ENCODE peak calls at places on chromosomes 2 and 18, in four cellular contexts. B is LoVo, F is fibroblast of pulmonary artery, A is DMS79. R is an unnamed sample.
A peak's percentile ranks its signal among the peaks of the same experiment; 100 is the strongest.

GRCh38 chr2:105765415-105766299 is 20.9 kb downstream of the NCK2 start:
- DNase-seq in B (no peak), F (no peak), A (no peak), R (no peak)

GRCh38 chr2:69863310-69863709 is 30.4 kb upstream of the SNRNP27 start:
- DNase-seq in B (no peak), F (no peak), A (no peak), R (no peak)

GRCh38 chr2:16739778-16740581 is 74.3 kb upstream of the CYRIA start:
- DNase-seq in B (peak; percentile 16), F (no peak), A (no peak), R (no peak)

GRCh38 chr2:57877811-57878572 is 168.6 kb upstream of the VRK2 start:
- DNase-seq in B (peak; percentile 71), F (no peak), A (peak; percentile 75), R (no peak)

GRCh38 chr2:31246184-31246852 is 12.4 kb downstream of the EHD3 start:
- DNase-seq in B (no peak), F (no peak), A (no peak), R (no peak)

GRCh38 chr2:15471606-15472005 is 89.5 kb downstream of the NBAS start:
- DNase-seq in B (no peak), F (no peak), A (no peak), R (peak; percentile 13)

GRCh38 chr2:40332096-40332826 is 119.6 kb downstream of the SLC8A1 start:
- DNase-seq in B (peak; percentile 6), F (peak; percentile 67), A (no peak), R (no peak)

GRCh38 chr2:142721015-142721414 is 156.4 kb upstream of the KYNU start:
- DNase-seq in B (no peak), F (no peak), A (no peak), R (no peak)

GRCh38 chr2:237427807-237428506 is 14.0 kb upstream of the COL6A3 start:
- DNase-seq in B (no peak), F (no peak), A (no peak), R (no peak)

GRCh38 chr2:233061007-233061590 is 957 bp downstream of the INPP5D start:
- DNase-seq in B (no peak), F (no peak), A (no peak), R (no peak)

GRCh38 chr2:64018715-64019082 is 529 bp downstream of the VPS54 start:
- DNase-seq in B (no peak), F (peak; percentile 46), A (peak; percentile 22), R (no peak)

GRCh38 chr18:46097378-46097852 is 681 bp downstream of the ATP5F1A start:
- DNase-seq in B (no peak), F (no peak), A (no peak), R (no peak)

GRCh38 chr18:35979112-35979511 is 6.6 kb downstream of the RMP24 start:
- DNase-seq in B (no peak), F (no peak), A (no peak), R (no peak)

GRCh38 chr2:221752781-221753180 is 180.7 kb upstream of the EPHA4 start:
- DNase-seq in B (no peak), F (peak; percentile 2), A (no peak), R (no peak)

GRCh38 chr2:73006969-73007710 is 64.4 kb downstream of the SFXN5 start:
- DNase-seq in B (no peak), F (peak; percentile 77), A (no peak), R (no peak)

GRCh38 chr2:28567076-28567471 is 71.2 kb downstream of the PLB1 start:
- DNase-seq in B (peak; percentile 5), F (no peak), A (peak; percentile 44), R (no peak)

GRCh38 chr2:113861740-113862139 is 28.1 kb upstream of the ACTR3 start:
- DNase-seq in B (no peak), F (no peak), A (no peak), R (no peak)

GRCh38 chr2:239369631-239370161 is 31.1 kb downstream of the HDAC4 start:
- DNase-seq in B (no peak), F (no peak), A (peak; percentile 24), R (no peak)

GRCh38 chr2:112814278-112814677 is 22.3 kb downstream of the IL1B start:
- DNase-seq in B (no peak), F (peak; percentile 60), A (no peak), R (peak; percentile 34)

GRCh38 chr2:202196727-202197126 is 41.7 kb downstream of the SUMO1 start:
- DNase-seq in B (no peak), F (no peak), A (no peak), R (no peak)

GRCh38 chr18:3256693-3257626 is 5.0 kb upstream of the MYL12B start:
- DNase-seq in B (no peak), F (peak; percentile 55), A (no peak), R (peak; percentile 84)

GRCh38 chr18:3014501-3015202 is 1.7 kb upstream of the LPIN2 start:
- DNase-seq in B (no peak), F (no peak), A (no peak), R (no peak)

GRCh38 chr2:189350515-189351209 is 90.6 kb upstream of the WDR75 start:
- DNase-seq in B (no peak), F (peak; percentile 80), A (no peak), R (no peak)

GRCh38 chr2:55096586-55096985 is 46.3 kb upstream of the RTN4 start:
- DNase-seq in B (no peak), F (no peak), A (no peak), R (no peak)

GRCh38 chr2:74921236-74921736 is 37.2 kb upstream of the POLE4 start:
- DNase-seq in B (no peak), F (no peak), A (no peak), R (peak; percentile 20)

GRCh38 chr2:107340955-107341354 is 455.0 kb upstream of the ST6GAL2 start:
- DNase-seq in B (no peak), F (no peak), A (no peak), R (no peak)